ENCODE peak calls at places on chromosome 7, in four cellular contexts. J, R, E and H are unnamed samples.

GRCh38 chr7:157402911-157403534 is 66.2 kb downstream of the DNAJB6 start:
- DNase-seq in J (no peak), R (no peak), E (no peak), H (no peak)

GRCh38 chr7:26159243-26159642 is 7.2 kb downstream of the NFE2L3 start:
- DNase-seq in J (no peak), R (peak; percentile 70), E (no peak), H (no peak)

GRCh38 chr7:41630741-41631140 is 72.1 kb downstream of the INHBA start:
- DNase-seq in J (no peak), R (no peak), E (peak; percentile 28), H (no peak)

GRCh38 chr7:158373761-158374545 is 213.7 kb downstream of the PTPRN2 start:
- DNase-seq in J (no peak), R (no peak), E (no peak), H (no peak)

GRCh38 chr7:15921576-15921975 is 235.1 kb upstream of the MEOX2 start:
- DNase-seq in J (no peak), R (no peak), E (no peak), H (no peak)

GRCh38 chr7:10225265-10225664 is 748.4 kb upstream of the PHF14 start:
- DNase-seq in J (no peak), R (no peak), E (no peak), H (no peak)

GRCh38 chr7:157139142-157140117 is 704 bp downstream of the UBE3C start:
- DNase-seq in J (no peak), R (no peak), E (no peak), H (no peak)

GRCh38 chr7:154503962-154504550 is 451.9 kb downstream of the DPP6 start:
- DNase-seq in J (peak; percentile 57), R (peak; percentile 19), E (no peak), H (peak; percentile 47)

GRCh38 chr7:151517601-151518104 is 2.0 kb downstream of the RHEB start:
- DNase-seq in J (no peak), R (no peak), E (no peak), H (no peak)

GRCh38 chr7:155412416-155413253 is 45.3 kb upstream of the EN2 start:
- DNase-seq in J (peak; percentile 80), R (peak; percentile 42), E (no peak), H (peak; percentile 88)

GRCh38 chr7:48048113-48048512 is 12.8 kb downstream of the C7orf57 start:
- DNase-seq in J (no peak), R (no peak), E (no peak), H (no peak)

GRCh38 chr7:16028651-16029050 is 342.2 kb upstream of the MEOX2 start:
- DNase-seq in J (no peak), R (no peak), E (no peak), H (no peak)

GRCh38 chr7:40418983-40419382 is 284.2 kb downstream of the SUGCT start:
- DNase-seq in J (no peak), R (no peak), E (no peak), H (no peak)

GRCh38 chr7:19916011-19916410 is 142.6 kb upstream of the TMEM196 start:
- DNase-seq in J (no peak), R (no peak), E (no peak), H (no peak)

GRCh38 chr7:2621948-2622640 is 9.7 kb upstream of the TTYH3 start:
- DNase-seq in J (no peak), R (peak; percentile 92), E (no peak), H (peak; percentile 87)

GRCh38 chr7:78323118-78323517 is 524.5 kb downstream of the PHTF2 start:
- DNase-seq in J (no peak), R (no peak), E (no peak), H (no peak)

GRCh38 chr7:48301201-48301600 is 129.9 kb downstream of the ABCA13 start:
- DNase-seq in J (no peak), R (no peak), E (no peak), H (no peak)

GRCh38 chr7:151721694-151722093 is 155.2 kb downstream of the PRKAG2 start:
- DNase-seq in J (peak; percentile 60), R (no peak), E (no peak), H (peak; percentile 89)

GRCh38 chr7:78023191-78023590 is 224.6 kb downstream of the PHTF2 start:
- DNase-seq in J (no peak), R (no peak), E (no peak), H (no peak)

GRCh38 chr7:64308019-64308275 is 5.8 kb upstream of the ZNF736 start:
- DNase-seq in J (no peak), R (no peak), E (no peak), H (peak; percentile 6)

GRCh38 chr7:149584009-149584408 is 86.4 kb upstream of the ZNF746 start:
- DNase-seq in J (no peak), R (no peak), E (no peak), H (no peak)

GRCh38 chr7:155377837-155378579 is 79.9 kb upstream of the EN2 start:
- DNase-seq in J (no peak), R (no peak), E (no peak), H (peak; percentile 73)

GRCh38 chr7:130560972-130561371 is 69.1 kb downstream of the MEST start:
- DNase-seq in J (no peak), R (peak; percentile 20), E (peak; percentile 40), H (no peak)

GRCh38 chr7:64884085-64884912 is 18.8 kb upstream of the ZNF273 start:
- DNase-seq in J (no peak), R (no peak), E (no peak), H (peak; percentile 14)

GRCh38 chr7:42770106-42770505 is 141.8 kb downstream of the C7orf25 start:
- DNase-seq in J (no peak), R (no peak), E (no peak), H (no peak)

GRCh38 chr7:28173531-28173930 is 7.1 kb downstream of the JAZF1 start:
- DNase-seq in J (no peak), R (no peak), E (no peak), H (no peak)

GRCh38 chr7:35630573-35630972 is 64.4 kb downstream of the HERPUD2 start:
- DNase-seq in J (no peak), R (no peak), E (no peak), H (no peak)

GRCh38 chr7:73812996-73813395 is 17.8 kb upstream of the CLDN4 start:
- DNase-seq in J (no peak), R (no peak), E (no peak), H (no peak)

GRCh38 chr7:157097569-157097968 is 41.2 kb upstream of the UBE3C start:
- DNase-seq in J (no peak), R (no peak), E (no peak), H (no peak)

GRCh38 chr7:83339927-83340326 is 177.2 kb upstream of the PCLO start:
- DNase-seq in J (no peak), R (no peak), E (no peak), H (no peak)

GRCh38 chr7:83337050-83337449 is 174.4 kb upstream of the PCLO start:
- DNase-seq in J (no peak), R (no peak), E (no peak), H (no peak)

GRCh38 chr7:83338277-83338950 is 175.7 kb upstream of the PCLO start:
- DNase-seq in J (no peak), R (no peak), E (no peak), H (no peak)
- TF ChIP-seq JUND in J (no peak), R (no peak), E (no peak), H (no peak)

GRCh38 chr7:101357433-101357832 is 5.2 kb upstream of the COL26A1 start:
- DNase-seq in J (no peak), R (no peak), E (no peak), H (no peak)
- TF ChIP-seq NFIC in J (no peak), R (no peak), E (no peak), H (no peak)

DNA sequence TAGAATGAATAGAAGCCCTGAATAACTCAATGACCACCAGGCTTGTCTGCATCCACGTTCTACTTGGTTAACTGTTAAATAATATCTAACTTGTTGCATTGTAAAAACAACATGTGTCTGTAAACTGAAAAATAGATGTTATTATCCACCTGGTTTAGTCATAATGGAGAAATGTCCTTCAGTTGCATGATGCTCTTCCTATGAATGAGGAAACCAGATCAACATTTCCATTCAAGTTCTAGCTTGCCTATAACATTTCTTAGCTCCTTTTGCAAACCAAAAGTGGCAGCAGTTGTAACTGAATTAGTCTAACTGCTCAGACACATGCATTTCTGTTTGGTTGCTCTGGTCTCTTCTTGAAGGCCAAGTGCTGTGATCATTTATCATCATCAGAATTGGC is 62.9 kb upstream of the BET1 start:
- DNase-seq in J (no peak), R (no peak), E (no peak), H (no peak)
- H3K4me1 ChIP-seq in J (no peaks in the 10 kb centered on the region), R (no peaks in the 10 kb centered on the region), E (peaks cover 13% of the 10 kb centered on the region), H (peaks cover 10% of the 10 kb centered on the region)

DNA sequence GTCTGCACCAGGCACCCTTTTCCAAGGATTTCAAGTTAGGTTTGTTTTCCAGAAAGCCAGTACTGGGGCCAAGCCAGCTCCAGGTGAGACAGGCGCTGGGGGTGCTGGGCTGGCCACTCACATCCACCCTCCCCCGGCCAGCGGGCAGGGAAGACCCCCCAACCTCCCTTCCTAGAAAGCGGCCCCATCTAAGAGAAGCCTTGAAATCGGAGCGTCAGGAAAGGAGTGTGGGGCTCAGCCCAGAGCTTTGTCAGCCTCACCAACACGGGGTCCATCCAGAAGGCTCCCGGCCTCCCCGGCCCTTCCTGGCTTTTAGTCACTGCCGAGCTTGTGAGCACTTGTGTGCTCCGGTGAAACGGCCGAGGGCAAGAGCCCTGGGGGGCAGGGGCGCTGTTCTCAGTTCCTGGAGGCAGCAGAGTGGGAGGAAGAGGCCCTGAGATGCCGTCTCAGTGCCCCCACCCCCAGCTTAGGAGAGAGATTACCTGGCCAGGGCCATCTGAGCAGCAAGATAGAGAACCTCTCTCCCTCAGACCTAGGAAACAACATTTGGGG is 39.6 kb downstream of the PDGFA start:
- DNase-seq in J (peak; percentile 38), R (no peak), E (no peak), H (no peak)
- TF ChIP-seq JUND in J (no peak), R (no peak), E (no peak), H (no peak)

GRCh38 chr7:84113906-84114875 is 80.4 kb downstream of the SEMA3A start:
- DNase-seq in J (no peak), R (no peak), E (no peak), H (no peak)

GRCh38 chr7:84111842-84112241 is 82.7 kb downstream of the SEMA3A start:
- DNase-seq in J (no peak), R (no peak), E (no peak), H (no peak)

GRCh38 chr7:84112771-84113170 is 81.8 kb downstream of the SEMA3A start:
- DNase-seq in J (no peak), R (no peak), E (no peak), H (no peak)

GRCh38 chr7:84113286-84113685 is 81.3 kb downstream of the SEMA3A start:
- DNase-seq in J (no peak), R (no peak), E (no peak), H (no peak)

DNA sequence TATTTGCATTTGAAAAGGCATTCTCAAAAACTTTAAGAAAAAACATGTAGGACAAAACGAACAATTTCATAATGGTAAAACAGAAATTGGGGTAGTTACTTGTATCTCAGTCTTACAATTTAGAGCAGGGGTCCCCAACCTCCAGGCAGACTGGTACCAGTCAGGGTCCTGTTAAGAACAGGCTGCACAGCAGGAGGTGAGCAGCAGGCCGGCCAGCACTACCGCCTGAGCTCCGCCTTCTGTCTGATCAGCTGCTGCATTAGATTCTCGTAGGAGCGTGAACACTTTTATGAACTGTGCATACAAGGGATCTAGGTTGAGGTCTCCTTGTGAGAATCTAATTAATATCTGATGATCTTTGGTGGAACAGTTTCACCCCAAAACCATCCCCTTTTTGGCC is 77.3 kb downstream of the SEMA3A start:
- DNase-seq in J (no peak), R (no peak), E (no peak), H (no peak)
- TF ChIP-seq NFIC in J (no peak), R (no peak), E (no peak), H (no peak)

GRCh38 chr7:29291723-29292591 is 97.4 kb downstream of the CHN2 start:
- DNase-seq in J (no peak), R (peak; percentile 85), E (no peak), H (no peak)
- H3K4me1 ChIP-seq in J (no peaks in the 10 kb centered on the region), R (peaks cover 98% of the 10 kb centered on the region), E (peaks cover 10% of the 10 kb centered on the region), H (no peaks in the 10 kb centered on the region)

GRCh38 chr7:31443457-31443856 is 70.4 kb upstream of the ITPRID1 start:
- DNase-seq in J (peak; percentile 58), R (peak; percentile 26), E (peak; percentile 21), H (peak; percentile 45)
- TF ChIP-seq JUND in J (no peak), R (no peak), E (no peak), H (no peak)